ENCODE peak calls at places on chromosome 6, in ten cellular contexts. L is anterior cingulate cortex; O is effector CD4-positive, alpha-beta T cell; D is head of caudate nucleus; Q is M059J; P is ELR; V is germinal center; M is NCI-H1105; N is fibroblast of pulmonary artery; S is mucosa of gallbladder. H is an unnamed sample.

GRCh38 chr6:16955899-16956298 is 146.0 kb upstream of the STMND1 start:
- DNase-seq in L (no peak), O (no peak), D (no peak), Q (no peak), P (no peak), V (no peak), M (no peak), N (no peak), S (no peak), H (no peak)

GRCh38 chr6:155850408-155850841 is 394.8 kb upstream of the NOX3 start:
- DNase-seq in L (no peak), O (no peak), D (no peak), Q (peak), P (peak), V (no peak), M (no peak), N (peak), S (no peak), H (no peak)

GRCh38 chr6:95489185-95489863 is 88.0 kb upstream of the MANEA start:
- DNase-seq in L (no peak), O (no peak), D (no peak), Q (no peak), P (no peak), V (no peak), M (no peak), N (no peak), S (no peak), H (no peak)

GRCh38 chr6:167976708-167977107 is 20.8 kb upstream of the KIF25 start:
- DNase-seq in L (no peak), O (no peak), D (no peak), Q (no peak), P (no peak), V (no peak), M (no peak), N (no peak), S (no peak), H (no peak)

GRCh38 chr6:170288091-170288631 is 2.7 kb downstream of the DLL1 start:
- DNase-seq in L (no peak), O (no peak), D (no peak), Q (no peak), P (no peak), V (no peak), M (no peak), N (no peak), S (no peak), H (no peak)

GRCh38 chr6:116564921-116565872 is 6.1 kb upstream of the RWDD1 start:
- DNase-seq in L (peak), O (no peak), D (peak), Q (peak), P (peak), V (peak), M (peak), N (no peak), S (peak), H (no peak)

GRCh38 chr6:134539865-134540323 is 222.0 kb upstream of the SGK1 start:
- DNase-seq in L (peak), O (no peak), D (peak), Q (peak), P (no peak), V (no peak), M (no peak), N (peak), S (peak), H (no peak)

GRCh38 chr6:170160031-170160627 is 130.7 kb downstream of the DLL1 start:
- DNase-seq in L (no peak), O (no peak), D (no peak), Q (no peak), P (no peak), V (no peak), M (no peak), N (no peak), S (no peak), H (no peak)

GRCh38 chr6:111992851-111993250 is 61.1 kb upstream of the CCN6 start:
- DNase-seq in L (no peak), O (peak), D (no peak), Q (peak), P (peak), V (no peak), M (no peak), N (peak), S (no peak), H (peak)

GRCh38 chr6:142893088-142893487 is 51.9 kb downstream of the HIVEP2 start:
- DNase-seq in L (no peak), O (no peak), D (no peak), Q (peak), P (peak), V (no peak), M (no peak), N (peak), S (no peak), H (no peak)

GRCh38 chr6:16334671-16335070 is 96.3 kb downstream of the GMPR start:
- DNase-seq in L (no peak), O (no peak), D (peak), Q (peak), P (peak), V (no peak), M (no peak), N (peak), S (peak), H (no peak)

GRCh38 chr6:124433369-124434064 is 528.7 kb upstream of the RNF217 start:
- DNase-seq in L (no peak), O (no peak), D (no peak), Q (no peak), P (no peak), V (no peak), M (peak), N (no peak), S (no peak), H (no peak)

GRCh38 chr6:21064716-21065340 is 528.7 kb upstream of the SOX4 start:
- DNase-seq in L (no peak), O (no peak), D (no peak), Q (peak), P (no peak), V (no peak), M (no peak), N (peak), S (no peak), H (no peak)

GRCh38 chr6:166156942-166157341 is 10.7 kb downstream of the TBXT start:
- DNase-seq in L (no peak), O (no peak), D (no peak), Q (peak), P (no peak), V (no peak), M (peak), N (peak), S (no peak), H (no peak)

GRCh38 chr6:111862727-111863126 is 10.5 kb downstream of the FYN start:
- DNase-seq in L (no peak), O (no peak), D (no peak), Q (no peak), P (no peak), V (no peak), M (no peak), N (no peak), S (no peak), H (no peak)

GRCh38 chr6:118788702-118789101 is 105.2 kb upstream of the ASF1A start:
- DNase-seq in L (no peak), O (no peak), D (no peak), Q (no peak), P (no peak), V (no peak), M (no peak), N (no peak), S (no peak), H (no peak)

GRCh38 chr6:43368517-43369160 is 808 bp downstream of the ZNF318 start:
- DNase-seq in L (peak), O (no peak), D (peak), Q (peak), P (peak), V (peak), M (no peak), N (peak), S (peak), H (peak)

GRCh38 chr6:95431637-95432228 is 145.6 kb upstream of the MANEA start:
- DNase-seq in L (no peak), O (peak), D (no peak), Q (peak), P (peak), V (peak), M (peak), N (peak), S (peak), H (peak)

GRCh38 chr6:113813207-113813606 is 43.9 kb upstream of the MARCKS start:
- DNase-seq in L (no peak), O (no peak), D (no peak), Q (peak), P (peak), V (no peak), M (no peak), N (peak), S (no peak), H (no peak)

GRCh38 chr6:42984924-42985475 is 630 bp downstream of the PPP2R5D start:
- DNase-seq in L (no peak), O (no peak), D (no peak), Q (no peak), P (peak), V (peak), M (no peak), N (no peak), S (no peak), H (no peak)

GRCh38 chr6:35047265-35048011 is 93.7 kb downstream of the TCP11 start:
- DNase-seq in L (no peak), O (no peak), D (no peak), Q (no peak), P (no peak), V (no peak), M (no peak), N (peak), S (no peak), H (no peak)

GRCh38 chr6:30752164-30752927 is 8.0 kb upstream of the IER3 start:
- DNase-seq in L (peak), O (no peak), D (peak), Q (peak), P (peak), V (no peak), M (no peak), N (peak), S (peak), H (no peak)

GRCh38 chr6:80319286-80319685 is 212.8 kb downstream of the BCKDHB start:
- DNase-seq in L (no peak), O (no peak), D (no peak), Q (no peak), P (peak), V (no peak), M (no peak), N (peak), S (no peak), H (no peak)

GRCh38 chr6:18148304-18149025 is 6.4 kb downstream of the TPMT start:
- DNase-seq in L (no peak), O (no peak), D (no peak), Q (peak), P (peak), V (no peak), M (no peak), N (peak), S (no peak), H (no peak)

GRCh38 chr6:24766685-24767462 is 7.9 kb upstream of the GMNN start:
- DNase-seq in L (no peak), O (no peak), D (no peak), Q (peak), P (peak), V (peak), M (peak), N (peak), S (no peak), H (no peak)

GRCh38 chr6:43296780-43297494 is 1.1 kb upstream of the SLC22A7 start:
- DNase-seq in L (no peak), O (no peak), D (peak), Q (no peak), P (no peak), V (no peak), M (no peak), N (no peak), S (no peak), H (no peak)

GRCh38 chr6:36873612-36874011 is 991 bp downstream of the PPIL1 start:
- DNase-seq in L (no peak), O (no peak), D (no peak), Q (peak), P (peak), V (no peak), M (peak), N (no peak), S (no peak), H (no peak)

GRCh38 chr6:130075879-130076278 is 57.5 kb downstream of the L3MBTL3 start:
- DNase-seq in L (no peak), O (no peak), D (no peak), Q (peak), P (no peak), V (no peak), M (no peak), N (no peak), S (no peak), H (no peak)

GRCh38 chr6:7468382-7469081 is 72.9 kb upstream of the DSP start:
- DNase-seq in L (peak), O (no peak), D (peak), Q (peak), P (peak), V (no peak), M (no peak), N (peak), S (no peak), H (no peak)

H was measured in NCI-H1436.